ENCODE peak calls at places on chromosomes 4 and X, in six cellular contexts. P is DMS153; K is cardiac septum; L is G401; D is cardiac fibroblast; W is activated T-cell treated with anti-CD3 and anti-CD28 coated beads, Interleukin-2, amount 50 U/mL, for 72 hours. I is an unnamed sample.

GRCh38 chr4:111453216-111453615 is 692.0 kb upstream of the FAM241A start:
- DNase-seq in P (no peak), K (no peak), L (no peak), D (no peak), W (no peak), I (no peak)

GRCh38 chrX:3037218-3037617 is 4.1 kb upstream of the ARSF start:
- DNase-seq in P (no peak), K (no peak), L (no peak), D (no peak), W (no peak), I (no peak)

GRCh38 chr4:95534032-95534431 is 14.7 kb downstream of the UNC5C start:
- DNase-seq in P (no peak), K (no peak), L (no peak), D (peak), W (no peak), I (no peak)

GRCh38 chr4:25950476-25951389 is 36.7 kb downstream of the SMIM20 start:
- DNase-seq in P (peak), K (no peak), L (no peak), D (no peak), W (no peak), I (no peak)

GRCh38 chr4:16827762-16828724 is 70.4 kb downstream of the LDB2 start:
- DNase-seq in P (no peak), K (no peak), L (no peak), D (no peak), W (no peak), I (no peak)

GRCh38 chr4:663046-663437 is 11.0 kb downstream of the ATP5ME start:
- DNase-seq in P (no peak), K (no peak), L (no peak), D (no peak), W (no peak), I (no peak)

GRCh38 chrX:100648601-100649417 is 4.8 kb downstream of the SRPX2 start:
- DNase-seq in P (peak), K (no peak), L (no peak), D (peak), W (no peak), I (no peak)

GRCh38 chr4:82172186-82172585 is 201.6 kb downstream of the HNRNPD start:
- DNase-seq in P (no peak), K (no peak), L (no peak), D (no peak), W (no peak), I (no peak)

GRCh38 chr4:78059524-78059889 is 2.4 kb downstream of the FRAS1 start:
- DNase-seq in P (peak), K (no peak), L (no peak), D (peak), W (peak), I (peak)

GRCh38 chr4:1571986-1572385 is 112.1 kb downstream of the FAM53A start:
- DNase-seq in P (peak), K (no peak), L (no peak), D (no peak), W (no peak), I (no peak)